ENCODE peak calls at places on chromosomes 2 and 18, in eight cellular contexts. S, X, E, V, L, F, M and R are unnamed samples.

GRCh38 chr2:11024010-11024615 is 112.4 kb downstream of the KCNF1 start:
- DNase-seq in X (peak; percentile 37), V (no peak), L (no peak), S (peak; percentile 57), E (no peak), F (no peak), M (no peak), R (no peak)

GRCh38 chr2:226031078-226031937 is 631.8 kb downstream of the NYAP2 start:
- DNase-seq in F (peak; percentile 76), M (peak; percentile 84), X (peak; percentile 85), E (no peak), V (peak; percentile 93), L (no peak), S (peak; percentile 85), R (peak; percentile 61)

GRCh38 chr2:71831208-71831577 is 316.5 kb downstream of the CYP26B1 start:
- DNase-seq in F (no peak), V (no peak), L (no peak), S (peak; percentile 82), M (no peak), X (peak; percentile 62), E (no peak), R (no peak)

GRCh38 chr18:45894818-45895217 is 69.3 kb downstream of the SIGLEC15 start:
- DNase-seq in F (no peak), V (no peak), X (no peak), E (no peak), L (no peak), M (no peak), S (no peak), R (no peak)

GRCh38 chr2:95121150-95121494 is 486 bp downstream of the MRPS5 start:
- DNase-seq in M (no peak), L (no peak), F (no peak), X (peak; percentile 27), V (no peak), E (no peak), S (no peak), R (no peak)

GRCh38 chr2:156486175-156486574 is 50.0 kb downstream of the GPD2 start:
- DNase-seq in S (no peak), M (no peak), X (no peak), L (no peak), V (no peak), F (no peak), E (no peak), R (no peak)

GRCh38 chr2:68124321-68124720 is 33.4 kb upstream of the PNO1 start:
- DNase-seq in E (no peak), S (no peak), F (no peak), X (peak; percentile 7), V (no peak), M (no peak), L (no peak), R (no peak)

GRCh38 chr2:136137982-136138381 is 20.0 kb upstream of the CXCR4 start:
- DNase-seq in M (no peak), S (no peak), E (no peak), V (no peak), L (no peak), X (no peak), F (no peak), R (no peak)

GRCh38 chr2:211367711-211368110 is 811.3 kb downstream of the CPS1 start:
- DNase-seq in S (no peak), V (no peak), E (no peak), M (no peak), F (no peak), X (no peak), L (no peak), R (no peak)

GRCh38 chr2:70181363-70181956 is 9.4 kb downstream of the C2orf42 start:
- DNase-seq in X (no peak), L (no peak), F (peak; percentile 50), S (no peak), V (no peak), M (no peak), E (no peak), R (no peak)

GRCh38 chr18:34322365-34323289 is 97.9 kb upstream of the NOL4 start:
- DNase-seq in E (no peak), F (peak; percentile 66), L (no peak), M (peak; percentile 89), V (peak; percentile 85), S (peak; percentile 57), X (peak; percentile 61), R (peak; percentile 65)

GRCh38 chr2:42105330-42106256 is 57.8 kb downstream of the PKDCC start:
- DNase-seq in M (peak; percentile 28), V (no peak), E (peak; percentile 92), L (peak; percentile 60), S (peak; percentile 68), X (no peak), F (peak; percentile 81), R (no peak)

GRCh38 chr2:3453196-3453845 is 66.0 kb downstream of the ADI1 start:
- DNase-seq in X (no peak), M (no peak), L (no peak), E (no peak), V (no peak), S (no peak), F (no peak), R (no peak)
- H3K4me3 ChIP-seq in X (no peak overlapping the region), M (no peak overlapping the region), L (no peak overlapping the region), E (no peak overlapping the region), V (no peak overlapping the region), S (no peak overlapping the region), F (no peak overlapping the region), R (peak overlapping the region; percentile 20)

DNA sequence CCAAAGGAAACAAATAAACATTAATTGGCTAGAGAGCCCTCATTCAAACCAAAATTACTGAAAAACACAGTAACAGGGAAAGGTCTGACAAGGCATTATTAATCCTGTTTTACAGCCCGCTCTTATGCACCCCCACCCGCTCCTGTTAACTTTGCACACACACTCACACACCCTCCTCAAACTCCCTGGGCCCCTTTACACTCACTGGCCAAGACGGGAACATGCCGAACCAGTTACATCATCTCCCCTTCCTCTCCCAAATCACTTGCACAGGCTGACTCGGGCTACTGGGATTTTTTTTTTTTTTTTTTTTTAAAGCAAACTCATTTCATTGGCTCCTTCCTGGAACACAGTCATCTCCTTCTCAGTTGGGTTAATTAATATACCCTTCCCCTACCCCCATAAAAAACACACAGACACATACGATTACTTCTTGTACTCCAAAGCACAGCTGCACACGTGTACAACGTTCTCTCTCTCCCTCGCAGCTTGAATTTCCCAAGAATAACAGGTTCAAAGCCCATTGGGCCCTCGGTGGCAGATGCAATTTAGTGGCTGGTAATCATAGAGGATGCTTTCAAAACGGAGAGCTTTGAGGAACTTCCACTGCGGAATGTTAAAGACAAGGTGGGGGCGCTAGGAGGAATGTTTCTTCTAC is 31.8 kb downstream of the KLF7 start:
- DNase-seq in L (no peak), F (peak; percentile 75), M (peak; percentile 55), E (no peak), S (peak; percentile 73), V (peak; percentile 16), X (peak; percentile 96), R (no peak)
- H3K27ac ChIP-seq in L (no peak overlapping the region), F (peak overlapping the region; percentile 79), M (peak overlapping the region; percentile 27), E (no peak overlapping the region), S (peak overlapping the region; percentile 99), V (no peak overlapping the region), X (no peak overlapping the region), R (peak overlapping the region; percentile 70)

GRCh38 chr2:238493880-238494572 is 67.3 kb downstream of the ASB1 start:
- DNase-seq in V (no peak), E (peak; percentile 36), M (no peak), F (no peak), L (no peak), S (no peak), X (no peak), R (no peak)
- H3K27me3 ChIP-seq in V (no peaks in the 10 kb centered on the region), E (no peaks in the 10 kb centered on the region), M (no peaks in the 10 kb centered on the region), F (no peaks in the 10 kb centered on the region), L (no peaks in the 10 kb centered on the region), S (no peaks in the 10 kb centered on the region), X (no peaks in the 10 kb centered on the region), R (no peaks in the 10 kb centered on the region)

GRCh38 chr2:63590621-63591408 is 2.1 kb downstream of the MDH1 start:
- DNase-seq in M (no peak), L (no peak), S (no peak), F (no peak), E (no peak), V (no peak), X (peak; percentile 66), R (no peak)
- H3K4me3 ChIP-seq in M (peak overlapping the region; percentile 67), L (no peak overlapping the region), S (peak overlapping the region; percentile 98), F (no peak overlapping the region), E (no peak overlapping the region), V (peak overlapping the region; percentile 76), X (peak overlapping the region; percentile 89), R (peak overlapping the region; percentile 86)

GRCh38 chr2:168198476-168199192 is 48.8 kb downstream of the STK39 start:
- DNase-seq in S (no peak), F (no peak), E (no peak), X (peak; percentile 37), V (no peak), L (no peak), M (no peak), R (no peak)

GRCh38 chr2:168196764-168197180 is 50.6 kb downstream of the STK39 start:
- DNase-seq in L (no peak), M (no peak), X (no peak), S (no peak), F (no peak), V (no peak), E (no peak), R (no peak)

GRCh38 chr2:168203762-168204693 is 43.4 kb downstream of the STK39 start:
- DNase-seq in V (peak; percentile 13), F (no peak), S (no peak), L (no peak), E (no peak), M (peak; percentile 89), X (peak; percentile 51), R (no peak)

GRCh38 chr2:168201722-168202121 is 45.7 kb downstream of the STK39 start:
- DNase-seq in E (no peak), S (no peak), L (no peak), F (no peak), X (no peak), M (no peak), V (no peak), R (no peak)

DNA sequence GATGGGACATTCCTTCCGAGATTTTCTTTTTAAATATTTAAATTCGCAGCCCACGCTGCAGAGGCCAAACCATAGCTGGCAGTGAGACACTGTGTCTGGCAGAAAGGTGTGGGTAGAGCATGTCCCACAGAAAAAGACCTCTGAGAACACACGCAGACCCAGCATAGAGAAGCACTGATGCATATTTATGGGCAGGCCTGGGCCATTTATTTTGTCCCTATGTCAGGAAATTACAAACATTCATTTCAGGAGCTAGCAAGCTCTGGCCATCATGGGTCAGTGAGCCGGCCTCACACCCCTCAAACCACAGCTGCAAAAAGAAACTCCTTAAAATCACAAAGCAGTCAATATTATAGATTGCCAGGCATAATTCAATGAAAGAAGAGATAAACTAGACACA is 46.2 kb downstream of the STK39 start:
- DNase-seq in S (no peak), F (no peak), V (no peak), M (no peak), L (no peak), E (no peak), X (no peak), R (no peak)
- H3K27ac ChIP-seq in S (no peak overlapping the region), F (no peak overlapping the region), V (peak overlapping the region; percentile 35), M (no peak overlapping the region), L (no peak overlapping the region), E (no peak overlapping the region), X (no peak overlapping the region), R (no peak overlapping the region)